ENCODE peak calls at places on chromosomes 7 and 10, in five cellular contexts. H is stimulated activated CD8-positive, alpha-beta memory T cell treated with anti-CD3 and anti-CD28 coated beads, Interleukin-2, amount 100 ng/mL, for 48 hours; X is amniotic stem cell; Z is activated effector memory CD4-positive, alpha-beta T cell treated with anti-CD3 and anti-CD28 coated beads, Interleukin-2, amount 50 U/mL, for 16 hours; L is AG20443. W is an unnamed sample.

GRCh38 chr10:117684211-117684610 is 141.7 kb downstream of the EMX2 start:
- DNase-seq in X (no peak), L (peak), Z (no peak), H (no peak), W (no peak)

GRCh38 chr7:20330176-20330796 is 414 bp upstream of the ITGB8 start:
- DNase-seq in H (peak), X (peak), L (peak), Z (peak), W (peak)

GRCh38 chr7:7577888-7578287 is 11.2 kb downstream of the MIOS start:
- DNase-seq in Z (no peak), X (no peak), L (no peak), H (no peak), W (no peak)

GRCh38 chr10:128852449-128852848 is 614.6 kb upstream of the MGMT start:
- DNase-seq in X (no peak), H (no peak), Z (no peak), L (no peak), W (no peak)

GRCh38 chr10:76298329-76298728 is 866.9 kb downstream of the LRMDA start:
- DNase-seq in X (no peak), H (no peak), L (no peak), Z (no peak), W (no peak)

GRCh38 chr10:72315611-72316385 is 38.9 kb downstream of the DNAJB12 start:
- DNase-seq in X (no peak), L (peak), Z (no peak), H (no peak), W (peak)

GRCh38 chr7:84720456-84721097 is 466.3 kb downstream of the SEMA3D start:
- DNase-seq in H (no peak), L (no peak), Z (no peak), X (no peak), W (no peak)

GRCh38 chr10:3045471-3046209 is 21.7 kb upstream of the PFKP start:
- DNase-seq in L (peak), X (peak), Z (no peak), H (no peak), W (peak)

GRCh38 chr7:418636-419280 is 100.9 kb downstream of the PDGFA start:
- DNase-seq in X (no peak), L (no peak), Z (no peak), H (no peak), W (no peak)

GRCh38 chr7:6615853-6616555 is 594 bp downstream of the ZNF853 start:
- DNase-seq in L (no peak), H (no peak), Z (no peak), X (no peak), W (no peak)

GRCh38 chr7:37337522-37337921 is 111.1 kb downstream of the ELMO1 start:
- DNase-seq in H (no peak), X (no peak), L (no peak), Z (no peak), W (no peak)

GRCh38 chr7:115059312-115059711 is 137.4 kb downstream of the MDFIC start:
- DNase-seq in X (no peak), H (no peak), L (no peak), Z (no peak), W (no peak)

GRCh38 chr10:11014671-11015141 is 3.0 kb upstream of the CELF2 start:
- DNase-seq in X (no peak), L (no peak), Z (no peak), H (no peak), W (no peak)

GRCh38 chr10:6721480-6721879 is 141.4 kb upstream of the PRKCQ start:
- DNase-seq in H (no peak), Z (no peak), L (peak), X (peak), W (peak)

GRCh38 chr10:77974396-77975074 is 48.0 kb upstream of the DLG5 start:
- DNase-seq in L (peak), Z (no peak), H (no peak), X (no peak), W (no peak)

GRCh38 chr7:86653919-86654659 is 10.4 kb downstream of the GRM3 start:
- DNase-seq in Z (no peak), H (no peak), L (no peak), X (no peak), W (no peak)

GRCh38 chr7:6160191-6160623 is 112.2 kb downstream of the CYTH3 start:
- DNase-seq in Z (no peak), L (peak), X (peak), H (no peak), W (peak)

GRCh38 chr7:45684910-45685618 is 110.9 kb downstream of the ADCY1 start:
- DNase-seq in Z (no peak), H (no peak), X (no peak), L (peak), W (no peak)

GRCh38 chr7:85750454-85750949 is 563.6 kb upstream of the SEMA3D start:
- DNase-seq in X (no peak), L (peak), Z (peak), H (no peak), W (peak)

GRCh38 chr7:143382791-143383641 is 1.9 kb downstream of the ZYX start:
- DNase-seq in H (no peak), L (peak), X (no peak), Z (no peak), W (no peak)

GRCh38 chr10:15211464-15211979 is 43.0 kb upstream of the NMT2 start:
- DNase-seq in X (peak), Z (peak), H (no peak), L (peak), W (peak)

GRCh38 chr10:31322647-31323046 is 3.6 kb downstream of the ZEB1 start:
- DNase-seq in H (no peak), L (no peak), Z (no peak), X (no peak), W (peak)

GRCh38 chr7:16810112-16810511 is 5.3 kb upstream of the AGR2 start:
- DNase-seq in X (no peak), L (no peak), H (no peak), Z (no peak), W (no peak)

GRCh38 chr10:114526497-114527238 is 122.4 kb upstream of the AFAP1L2 start:
- DNase-seq in L (peak), X (no peak), Z (peak), H (peak), W (peak)

GRCh38 chr7:120091807-120092206 is 181.2 kb upstream of the KCND2 start:
- DNase-seq in L (no peak), Z (no peak), X (no peak), H (no peak), W (no peak)

GRCh38 chr7:11313801-11314200 is 340.1 kb downstream of the PHF14 start:
- DNase-seq in Z (no peak), H (no peak), L (no peak), X (no peak), W (no peak)

GRCh38 chr10:129106314-129106713 is 360.7 kb upstream of the MGMT start:
- DNase-seq in X (no peak), Z (no peak), L (no peak), H (no peak), W (no peak)

GRCh38 chr7:42735081-42735480 is 176.8 kb downstream of the C7orf25 start:
- DNase-seq in L (no peak), X (no peak), H (no peak), Z (no peak), W (no peak)

GRCh38 chr7:69603937-69604494 is 5.7 kb downstream of the AUTS2 start:
- DNase-seq in L (no peak), X (no peak), Z (no peak), H (no peak), W (no peak)

GRCh38 chr7:29106128-29106988 is 40.0 kb downstream of the CPVL start:
- DNase-seq in Z (no peak), X (peak), L (peak), H (no peak), W (peak)

GRCh38 chr7:20542594-20542993 is 72.9 kb upstream of the ABCB5 start:
- DNase-seq in L (peak), Z (no peak), H (no peak), X (no peak), W (peak)

GRCh38 chr10:90136731-90137316 is 435.4 kb downstream of the KIF20B start:
- DNase-seq in H (no peak), X (no peak), L (no peak), Z (no peak), W (no peak)

GRCh38 chr7:144452064-144452463 is 48.6 kb upstream of the NOBOX start:
- DNase-seq in X (no peak), H (no peak), L (no peak), Z (no peak), W (no peak)

GRCh38 chr10:111295788-111296187 is 219.0 kb downstream of the ADRA2A start:
- DNase-seq in Z (no peak), X (no peak), H (no peak), L (peak), W (peak)

W was measured in AG08395.